ENCODE peak calls at places on chromosomes 16 and 17, in five cellular contexts. One of them, this sample, is unnamed.
A peak's percentile ranks its signal among the peaks of the same experiment; 100 is the strongest.

GRCh38 chr17:10103712-10104111 is 94.7 kb downstream of the GAS7 start:
- DNase-seq in activated CD4-positive, alpha-beta T cell treated with anti-CD3 and anti-CD28 coated beads, Interleukin-2, amount 10 ng/mL, durations not matched to agents 7 days and 5 days: no peak
- DNase-seq in Caki2: no peak
- DNase-seq in non-pigmented ciliary epithelial cell: no peak
- DNase-seq in GM12865: no peak
- DNase-seq in this sample: no peak

GRCh38 chr17:75738218-75738802 is 17.1 kb downstream of the ITGB4 start:
- DNase-seq in Caki2: no peak
- DNase-seq in activated CD4-positive, alpha-beta T cell treated with anti-CD3 and anti-CD28 coated beads, Interleukin-2, amount 10 ng/mL, durations not matched to agents 7 days and 5 days: no peak
- DNase-seq in non-pigmented ciliary epithelial cell: no peak
- DNase-seq in GM12865: peak; percentile 60
- DNase-seq in this sample: no peak

GRCh38 chr16:3182608-3183444 is 5.2 kb upstream of the OR1F1 start:
- DNase-seq in activated CD4-positive, alpha-beta T cell treated with anti-CD3 and anti-CD28 coated beads, Interleukin-2, amount 10 ng/mL, durations not matched to agents 7 days and 5 days: no peak
- DNase-seq in Caki2: peak; percentile 80
- DNase-seq in non-pigmented ciliary epithelial cell: no peak
- DNase-seq in GM12865: peak; percentile 75
- DNase-seq in this sample: peak; percentile 63

GRCh38 chr17:59892251-59892848 is 393 bp downstream of the TUBD1 start:
- DNase-seq in non-pigmented ciliary epithelial cell: no peak
- DNase-seq in Caki2: no peak
- DNase-seq in activated CD4-positive, alpha-beta T cell treated with anti-CD3 and anti-CD28 coated beads, Interleukin-2, amount 10 ng/mL, durations not matched to agents 7 days and 5 days: no peak
- DNase-seq in GM12865: no peak
- DNase-seq in this sample: no peak

GRCh38 chr17:1413281-1413791 is 13.3 kb upstream of the YWHAE start:
- DNase-seq in Caki2: peak; percentile 90
- DNase-seq in GM12865: peak; percentile 20
- DNase-seq in activated CD4-positive, alpha-beta T cell treated with anti-CD3 and anti-CD28 coated beads, Interleukin-2, amount 10 ng/mL, durations not matched to agents 7 days and 5 days: no peak
- DNase-seq in non-pigmented ciliary epithelial cell: peak; percentile 45
- DNase-seq in this sample: peak; percentile 72

GRCh38 chr17:48733632-48734327 is 5.2 kb upstream of the HOXB13 start:
- DNase-seq in non-pigmented ciliary epithelial cell: no peak
- DNase-seq in activated CD4-positive, alpha-beta T cell treated with anti-CD3 and anti-CD28 coated beads, Interleukin-2, amount 10 ng/mL, durations not matched to agents 7 days and 5 days: no peak
- DNase-seq in Caki2: no peak
- DNase-seq in GM12865: no peak
- DNase-seq in this sample: no peak

GRCh38 chr17:78124836-78125137 is 3.8 kb downstream of the TMC6 start:
- DNase-seq in non-pigmented ciliary epithelial cell: no peak
- DNase-seq in activated CD4-positive, alpha-beta T cell treated with anti-CD3 and anti-CD28 coated beads, Interleukin-2, amount 10 ng/mL, durations not matched to agents 7 days and 5 days: no peak
- DNase-seq in GM12865: no peak
- DNase-seq in Caki2: no peak
- DNase-seq in this sample: no peak

GRCh38 chr16:19595043-19595767 is 39.7 kb downstream of the VPS35L start:
- DNase-seq in GM12865: no peak
- DNase-seq in activated CD4-positive, alpha-beta T cell treated with anti-CD3 and anti-CD28 coated beads, Interleukin-2, amount 10 ng/mL, durations not matched to agents 7 days and 5 days: no peak
- DNase-seq in Caki2: peak; percentile 81
- DNase-seq in non-pigmented ciliary epithelial cell: peak; percentile 88
- DNase-seq in this sample: no peak

GRCh38 chr17:78951967-78952551 is 26.9 kb upstream of the TIMP2 start:
- DNase-seq in GM12865: no peak
- DNase-seq in activated CD4-positive, alpha-beta T cell treated with anti-CD3 and anti-CD28 coated beads, Interleukin-2, amount 10 ng/mL, durations not matched to agents 7 days and 5 days: no peak
- DNase-seq in non-pigmented ciliary epithelial cell: no peak
- DNase-seq in Caki2: no peak
- DNase-seq in this sample: peak; percentile 37

GRCh38 chr17:19285218-19285900 is 48.2 kb downstream of the EPN2 start:
- DNase-seq in activated CD4-positive, alpha-beta T cell treated with anti-CD3 and anti-CD28 coated beads, Interleukin-2, amount 10 ng/mL, durations not matched to agents 7 days and 5 days: no peak
- DNase-seq in GM12865: no peak
- DNase-seq in Caki2: no peak
- DNase-seq in non-pigmented ciliary epithelial cell: no peak
- DNase-seq in this sample: no peak

GRCh38 chr17:61981323-61981722 is 53.5 kb upstream of the INTS2 start:
- DNase-seq in non-pigmented ciliary epithelial cell: peak; percentile 8
- DNase-seq in GM12865: no peak
- DNase-seq in activated CD4-positive, alpha-beta T cell treated with anti-CD3 and anti-CD28 coated beads, Interleukin-2, amount 10 ng/mL, durations not matched to agents 7 days and 5 days: no peak
- DNase-seq in Caki2: no peak
- DNase-seq in this sample: peak; percentile 22

GRCh38 chr16:87698241-87698640 is 67.5 kb downstream of the KLHDC4 start:
- DNase-seq in GM12865: peak; percentile 80
- DNase-seq in Caki2: no peak
- DNase-seq in non-pigmented ciliary epithelial cell: no peak
- DNase-seq in activated CD4-positive, alpha-beta T cell treated with anti-CD3 and anti-CD28 coated beads, Interleukin-2, amount 10 ng/mL, durations not matched to agents 7 days and 5 days: no peak
- DNase-seq in this sample: no peak

GRCh38 chr17:74839955-74840354 is 19.7 kb downstream of the GRIN2C start:
- DNase-seq in Caki2: no peak
- DNase-seq in non-pigmented ciliary epithelial cell: no peak
- DNase-seq in activated CD4-positive, alpha-beta T cell treated with anti-CD3 and anti-CD28 coated beads, Interleukin-2, amount 10 ng/mL, durations not matched to agents 7 days and 5 days: no peak
- DNase-seq in GM12865: no peak
- DNase-seq in this sample: no peak

GRCh38 chr17:20302191-20302917 is 165.0 kb downstream of the LGALS9B start:
- DNase-seq in activated CD4-positive, alpha-beta T cell treated with anti-CD3 and anti-CD28 coated beads, Interleukin-2, amount 10 ng/mL, durations not matched to agents 7 days and 5 days: no peak
- DNase-seq in non-pigmented ciliary epithelial cell: no peak
- DNase-seq in Caki2: no peak
- DNase-seq in GM12865: no peak
- DNase-seq in this sample: no peak

GRCh38 chr17:34633760-34634159 is 54.4 kb downstream of the TMEM132E start:
- DNase-seq in activated CD4-positive, alpha-beta T cell treated with anti-CD3 and anti-CD28 coated beads, Interleukin-2, amount 10 ng/mL, durations not matched to agents 7 days and 5 days: no peak
- DNase-seq in non-pigmented ciliary epithelial cell: no peak
- DNase-seq in GM12865: no peak
- DNase-seq in Caki2: no peak
- DNase-seq in this sample: no peak

GRCh38 chr17:43338886-43339516 is 59.8 kb upstream of the ARL4D start:
- DNase-seq in activated CD4-positive, alpha-beta T cell treated with anti-CD3 and anti-CD28 coated beads, Interleukin-2, amount 10 ng/mL, durations not matched to agents 7 days and 5 days: peak; percentile 71
- DNase-seq in non-pigmented ciliary epithelial cell: no peak
- DNase-seq in Caki2: peak; percentile 52
- DNase-seq in GM12865: peak; percentile 63
- DNase-seq in this sample: peak; percentile 82

GRCh38 chr16:75928295-75928694 is 202.0 kb upstream of the CPHXL start:
- DNase-seq in activated CD4-positive, alpha-beta T cell treated with anti-CD3 and anti-CD28 coated beads, Interleukin-2, amount 10 ng/mL, durations not matched to agents 7 days and 5 days: no peak
- DNase-seq in non-pigmented ciliary epithelial cell: peak; percentile 49
- DNase-seq in GM12865: no peak
- DNase-seq in Caki2: no peak
- DNase-seq in this sample: no peak

GRCh38 chr16:12009922-12010321 is 33.4 kb downstream of the SNX29 start:
- DNase-seq in activated CD4-positive, alpha-beta T cell treated with anti-CD3 and anti-CD28 coated beads, Interleukin-2, amount 10 ng/mL, durations not matched to agents 7 days and 5 days: no peak
- DNase-seq in GM12865: no peak
- DNase-seq in non-pigmented ciliary epithelial cell: no peak
- DNase-seq in Caki2: no peak
- DNase-seq in this sample: no peak

GRCh38 chr16:17476414-17477259 is 5.9 kb upstream of the XYLT1 start:
- DNase-seq in GM12865: peak; percentile 64
- DNase-seq in non-pigmented ciliary epithelial cell: no peak
- DNase-seq in Caki2: peak; percentile 54
- DNase-seq in activated CD4-positive, alpha-beta T cell treated with anti-CD3 and anti-CD28 coated beads, Interleukin-2, amount 10 ng/mL, durations not matched to agents 7 days and 5 days: peak; percentile 61
- DNase-seq in this sample: peak; percentile 89

GRCh38 chr17:49434821-49435581 is 20.3 kb upstream of the PHB1 start:
- DNase-seq in Caki2: peak; percentile 43
- DNase-seq in activated CD4-positive, alpha-beta T cell treated with anti-CD3 and anti-CD28 coated beads, Interleukin-2, amount 10 ng/mL, durations not matched to agents 7 days and 5 days: peak; percentile 51
- DNase-seq in non-pigmented ciliary epithelial cell: no peak
- DNase-seq in GM12865: peak; percentile 70
- DNase-seq in this sample: peak; percentile 75

GRCh38 chr17:69723316-69723715 is 308.8 kb downstream of the MAP2K6 start:
- DNase-seq in GM12865: no peak
- DNase-seq in Caki2: no peak
- DNase-seq in non-pigmented ciliary epithelial cell: no peak
- DNase-seq in activated CD4-positive, alpha-beta T cell treated with anti-CD3 and anti-CD28 coated beads, Interleukin-2, amount 10 ng/mL, durations not matched to agents 7 days and 5 days: no peak
- DNase-seq in this sample: no peak

GRCh38 chr17:60169921-60170817 is 20.4 kb downstream of the CA4 start:
- DNase-seq in Caki2: no peak
- DNase-seq in activated CD4-positive, alpha-beta T cell treated with anti-CD3 and anti-CD28 coated beads, Interleukin-2, amount 10 ng/mL, durations not matched to agents 7 days and 5 days: peak; percentile 42
- DNase-seq in non-pigmented ciliary epithelial cell: no peak
- DNase-seq in GM12865: no peak
- DNase-seq in this sample: peak; percentile 35

GRCh38 chr16:154223-155030 is 2.0 kb downstream of the HBZ start:
- DNase-seq in non-pigmented ciliary epithelial cell: no peak
- DNase-seq in GM12865: no peak
- DNase-seq in Caki2: no peak
- DNase-seq in activated CD4-positive, alpha-beta T cell treated with anti-CD3 and anti-CD28 coated beads, Interleukin-2, amount 10 ng/mL, durations not matched to agents 7 days and 5 days: no peak
- DNase-seq in this sample: peak; percentile 47

This sample was measured in adipocyte.